ENCODE peak calls at places on chromosomes 4 and X, in four cellular contexts. A is K562, Q is HepG2, S is WTC11. M is an unnamed sample.

GRCh38 chrX:40154229-40154852 is 56.6 kb upstream of the BCOR start:
- DNase-seq in S (peak), A (peak), Q (peak), M (no peak)

GRCh38 chr4:176499518-176499917 is 179.8 kb downstream of the SPCS3 start:
- DNase-seq in Q (no peak), S (no peak), A (no peak), M (no peak)

GRCh38 chrX:15915959-15916703 is 61.5 kb upstream of the AP1S2 start:
- DNase-seq in A (no peak), Q (no peak), S (no peak), M (no peak)

GRCh38 chr4:128354205-128354821 is 66.7 kb upstream of the PGRMC2 start:
- DNase-seq in Q (peak), S (no peak), A (no peak), M (no peak)

GRCh38 chr4:152220201-152220666 is 315.7 kb downstream of the FBXW7 start:
- DNase-seq in S (no peak), A (no peak), Q (no peak), M (no peak)

GRCh38 chr4:27973056-27973455 is 1112.4 kb downstream of the STIM2 start:
- DNase-seq in A (no peak), S (no peak), Q (no peak), M (no peak)

GRCh38 chrX:100373673-100374072 is 36.4 kb downstream of the PCDH19 start:
- DNase-seq in S (no peak), A (no peak), Q (no peak), M (no peak)

GRCh38 chr4:122762520-122762919 is 30.0 kb downstream of the BBS12 start:
- DNase-seq in Q (peak), S (no peak), A (no peak), M (no peak)

GRCh38 chr4:154617820-154618317 is 5.4 kb upstream of the FGG start:
- DNase-seq in A (no peak), Q (peak), S (no peak), M (no peak)

GRCh38 chr4:8355864-8356565 is 84.5 kb downstream of the ACOX3 start:
- DNase-seq in S (no peak), Q (no peak), A (no peak), M (no peak)

GRCh38 chr4:135838889-135839288 is 1637.3 kb upstream of the PABPC4L start:
- DNase-seq in S (no peak), Q (no peak), A (no peak), M (peak)

GRCh38 chrX:22037225-22037624 is 5.1 kb downstream of the PHEX start:
- DNase-seq in Q (no peak), A (no peak), S (no peak), M (no peak)

GRCh38 chrX:154717824-154718223 is 33.1 kb downstream of the GAB3 start:
- DNase-seq in A (peak), Q (no peak), S (no peak), M (peak)

GRCh38 chrX:19443886-19444530 is 71.3 kb downstream of the MAP3K15 start:
- DNase-seq in S (no peak), A (no peak), Q (no peak), M (no peak)

GRCh38 chr4:54571762-54572542 is 85.8 kb upstream of the KIT start:
- DNase-seq in S (no peak), Q (no peak), A (no peak), M (no peak)

GRCh38 chrX:48800574-48801280 is 1.1 kb upstream of the HDAC6 start:
- DNase-seq in Q (no peak), A (peak), S (no peak), M (no peak)

GRCh38 chr4:23614284-23614892 is 275.5 kb downstream of the PPARGC1A start:
- DNase-seq in A (peak), Q (peak), S (no peak), M (peak)

GRCh38 chrX:70754169-70754843 is 154.2 kb downstream of the TEX11 start:
- DNase-seq in A (no peak), S (no peak), Q (no peak), M (no peak)

DNA sequence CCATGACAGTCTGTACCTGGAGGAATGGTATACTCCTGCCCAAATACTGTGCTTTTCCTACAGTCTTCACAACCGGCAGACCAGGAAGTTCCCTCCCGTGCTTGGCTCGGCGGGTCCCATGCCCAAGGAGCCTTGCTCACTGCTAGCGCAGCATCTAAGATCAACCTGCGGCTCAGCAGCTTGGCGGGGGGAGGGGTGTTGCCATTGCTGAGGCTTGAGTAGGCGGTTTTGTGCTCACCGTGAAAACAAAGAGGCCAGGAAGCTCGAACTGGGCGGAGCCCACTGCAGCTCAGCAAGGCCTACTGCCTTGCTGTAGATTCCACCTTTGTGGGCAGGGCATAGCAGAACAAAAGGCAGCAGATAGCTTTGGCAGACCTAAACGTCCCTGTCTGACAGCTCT is 152.7 kb downstream of the TEX11 start:
- DNase-seq in Q (no peak), A (no peak), S (peak), M (no peak)
- TF ChIP-seq ELF4 in Q (no peak), A (no peak), S (no peak), M (no peak)

GRCh38 chr4:117533501-117533900 is 448.1 kb upstream of the TRAM1L1 start:
- DNase-seq in Q (no peak), S (no peak), A (no peak), M (no peak)
- TF ChIP-seq ELF4 in Q (no peak), S (no peak), A (no peak), M (no peak)

GRCh38 chrX:107825698-107826285 is at the start of gene MID2:
- DNase-seq in S (peak), A (no peak), Q (no peak), M (peak)
- TF ChIP-seq ELF4 in S (no peak), A (no peak), Q (no peak), M (no peak)

GRCh38 chr4:25401066-25401465 is 24.0 kb downstream of the ANAPC4 start:
- DNase-seq in Q (no peak), S (no peak), A (no peak), M (no peak)
- TF ChIP-seq ELF4 in Q (no peak), S (no peak), A (no peak), M (no peak)

GRCh38 chr4:117154251-117154650 is 68.9 kb upstream of the TRAM1L1 start:
- DNase-seq in Q (no peak), A (no peak), S (no peak), M (no peak)

GRCh38 chr4:117157360-117157759 is 72.0 kb upstream of the TRAM1L1 start:
- DNase-seq in A (no peak), S (no peak), Q (no peak), M (no peak)

GRCh38 chr4:117156806-117157205 is 71.4 kb upstream of the TRAM1L1 start:
- DNase-seq in S (no peak), A (no peak), Q (no peak), M (no peak)
- TF ChIP-seq ELF4 in S (no peak), A (no peak), Q (no peak), M (no peak)

DNA sequence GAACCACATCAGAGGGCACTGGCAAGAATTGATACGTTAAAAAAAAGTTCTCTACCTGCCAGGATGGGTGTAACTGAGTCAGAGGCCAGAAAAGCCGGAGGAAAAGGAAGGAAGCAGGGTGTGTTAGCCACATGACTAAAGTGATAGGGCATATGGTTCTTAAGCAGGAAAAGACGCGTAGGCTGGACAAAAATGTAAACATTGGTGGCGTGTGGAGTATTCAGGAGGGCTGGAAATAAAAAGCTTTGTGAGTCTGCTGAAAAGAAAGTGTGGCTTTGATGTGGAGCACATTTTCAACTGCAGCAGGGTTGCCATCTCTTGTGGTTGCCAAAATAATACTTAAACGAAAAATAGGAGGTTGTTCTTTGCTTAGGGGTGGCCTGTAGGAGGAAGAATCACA is 186.5 kb upstream of the RPL34 start:
- DNase-seq in S (no peak), A (no peak), Q (no peak), M (no peak)
- TF ChIP-seq ELF4 in S (no peak), A (no peak), Q (no peak), M (no peak)